ENCODE peak calls at places on chromosomes 3 and 15, in seven cellular contexts. A is prostate gland, W is retinal pigment epithelial cell, S is spleen, M is fibroblast of pulmonary artery, X is omental fat pad, C is A549. O is an unnamed sample.

GRCh38 chr3:38382506-38383080 is 36.0 kb downstream of the XYLB start:
- DNase-seq in S (no peak), C (no peak), M (no peak), A (peak), X (no peak), W (no peak), O (no peak)

GRCh38 chr3:102536479-102536878 is 101.7 kb downstream of the ZPLD1 start:
- DNase-seq in W (no peak), S (no peak), A (peak), C (peak), M (peak), X (no peak), O (peak)

GRCh38 chr3:58391156-58391865 is 42.3 kb downstream of the PDHB start:
- DNase-seq in A (no peak), M (peak), W (no peak), X (no peak), C (no peak), S (no peak), O (no peak)

GRCh38 chr3:122921791-122922651 is 105.5 kb downstream of the SEMA5B start:
- DNase-seq in W (no peak), X (no peak), C (peak), M (no peak), S (peak), A (no peak), O (no peak)

GRCh38 chr3:114078126-114078525 is 21.6 kb downstream of the QTRT2 start:
- DNase-seq in C (no peak), W (no peak), A (no peak), S (no peak), M (no peak), X (no peak), O (no peak)

GRCh38 chr15:45276851-45277250 is 24.8 kb downstream of the SLC28A2 start:
- DNase-seq in M (peak), A (no peak), C (peak), W (no peak), S (no peak), X (no peak), O (no peak)

GRCh38 chr3:71285086-71285485 is 298.4 kb downstream of the FOXP1 start:
- DNase-seq in M (no peak), S (no peak), A (no peak), W (no peak), X (no peak), C (no peak), O (no peak)

GRCh38 chr3:30613135-30613825 is 6.9 kb downstream of the TGFBR2 start:
- DNase-seq in C (no peak), M (no peak), S (no peak), W (no peak), A (no peak), X (no peak), O (no peak)

GRCh38 chr3:46539443-46540005 is 26.6 kb downstream of the LRRC2 start:
- DNase-seq in C (no peak), A (no peak), M (no peak), X (no peak), W (no peak), S (no peak), O (no peak)

GRCh38 chr3:54792584-54792983 is 135.3 kb downstream of the LRTM1 start:
- DNase-seq in W (no peak), C (no peak), M (no peak), A (no peak), X (no peak), S (no peak), O (no peak)

DNA sequence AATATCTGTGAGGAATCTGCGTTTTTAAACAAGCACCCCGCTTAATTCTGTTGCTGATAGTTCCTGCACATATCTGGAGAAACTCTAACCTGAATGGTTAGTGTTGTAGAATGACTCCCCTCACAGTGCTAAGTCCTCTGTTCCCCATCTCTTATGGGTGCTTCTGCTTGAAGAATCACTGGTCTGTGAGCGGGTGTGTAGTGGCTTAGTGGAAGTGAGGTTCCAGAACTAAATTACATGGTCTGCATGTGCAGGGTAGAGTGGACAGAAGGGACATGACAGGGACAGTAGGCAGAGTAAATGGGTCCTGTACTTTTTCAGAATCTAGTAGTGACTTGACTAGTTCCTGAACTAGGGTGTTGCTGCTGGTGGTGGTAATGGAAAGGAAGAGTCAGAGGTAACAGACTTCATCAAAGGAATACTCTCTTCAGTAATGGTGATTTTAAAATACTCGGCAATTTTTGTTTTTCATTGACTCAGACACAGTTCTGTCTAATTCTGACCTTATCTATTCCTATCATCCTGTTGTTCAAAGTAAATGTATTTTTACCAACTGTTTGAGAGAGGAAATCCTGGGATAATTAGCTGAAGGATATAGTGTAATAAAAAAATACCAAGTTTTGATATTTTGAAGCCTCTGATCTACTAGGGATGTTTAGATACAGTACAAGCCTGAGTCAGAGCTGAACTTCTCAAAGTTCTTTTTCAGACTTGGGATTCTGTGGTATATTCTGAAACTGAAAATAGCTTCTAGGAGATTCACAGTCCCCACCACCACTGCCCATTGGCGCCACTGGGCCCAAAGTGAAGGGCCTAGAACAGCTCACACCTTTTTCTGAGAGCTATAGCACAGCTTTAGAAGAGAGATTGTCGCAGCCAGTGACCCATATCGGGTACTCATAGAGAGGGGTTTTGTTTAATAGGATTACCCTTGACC is 55.5 kb downstream of the FNDC3B start:
- DNase-seq in X (no peak), M (no peak), C (no peak), A (no peak), S (no peak), W (no peak), O (no peak)
- TF ChIP-seq CTCF in X (no peak), M (no peak), C (no peak), A (no peak), S (no peak), W (peak), O (peak)

GRCh38 chr15:41695750-41696436 is 35.7 kb downstream of the MGA start:
- DNase-seq in X (no peak), W (no peak), A (peak), S (no peak), M (peak), C (peak), O (no peak)
- TF ChIP-seq CTCF in X (no peak), W (peak), A (no peak), S (no peak), M (peak), C (peak), O (peak)

GRCh38 chr3:28575100-28575747 is 226.6 kb upstream of the AZI2 start:
- DNase-seq in M (peak), C (no peak), A (peak), S (peak), W (no peak), X (no peak), O (no peak)
- TF ChIP-seq CTCF in M (no peak), C (no peak), A (no peak), S (no peak), W (no peak), X (no peak), O (no peak)

DNA sequence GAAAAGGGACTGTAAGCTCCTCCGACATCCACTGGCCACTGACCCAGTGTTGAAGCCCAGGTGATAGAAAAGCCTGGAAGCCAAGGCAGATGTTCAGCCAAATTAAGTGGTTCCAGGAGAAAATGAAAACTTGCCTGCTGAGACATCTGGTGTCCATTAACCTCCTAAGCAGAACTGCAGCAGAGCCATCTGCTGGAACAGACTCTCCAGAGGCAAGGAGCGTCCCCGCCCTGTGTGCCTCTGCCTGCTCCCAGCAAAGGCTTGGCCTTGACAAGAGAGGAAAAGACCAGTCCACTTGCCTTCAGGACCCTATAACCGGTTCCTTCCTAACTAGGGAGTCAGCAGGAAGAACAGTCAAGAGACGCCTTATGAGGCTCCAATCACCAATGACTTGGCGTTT is 48.2 kb downstream of the SRGAP3 start:
- DNase-seq in X (no peak), A (no peak), C (no peak), M (no peak), S (no peak), W (no peak), O (no peak)
- TF ChIP-seq CTCF in X (no peak), A (no peak), C (no peak), M (no peak), S (no peak), W (no peak), O (no peak)

DNA sequence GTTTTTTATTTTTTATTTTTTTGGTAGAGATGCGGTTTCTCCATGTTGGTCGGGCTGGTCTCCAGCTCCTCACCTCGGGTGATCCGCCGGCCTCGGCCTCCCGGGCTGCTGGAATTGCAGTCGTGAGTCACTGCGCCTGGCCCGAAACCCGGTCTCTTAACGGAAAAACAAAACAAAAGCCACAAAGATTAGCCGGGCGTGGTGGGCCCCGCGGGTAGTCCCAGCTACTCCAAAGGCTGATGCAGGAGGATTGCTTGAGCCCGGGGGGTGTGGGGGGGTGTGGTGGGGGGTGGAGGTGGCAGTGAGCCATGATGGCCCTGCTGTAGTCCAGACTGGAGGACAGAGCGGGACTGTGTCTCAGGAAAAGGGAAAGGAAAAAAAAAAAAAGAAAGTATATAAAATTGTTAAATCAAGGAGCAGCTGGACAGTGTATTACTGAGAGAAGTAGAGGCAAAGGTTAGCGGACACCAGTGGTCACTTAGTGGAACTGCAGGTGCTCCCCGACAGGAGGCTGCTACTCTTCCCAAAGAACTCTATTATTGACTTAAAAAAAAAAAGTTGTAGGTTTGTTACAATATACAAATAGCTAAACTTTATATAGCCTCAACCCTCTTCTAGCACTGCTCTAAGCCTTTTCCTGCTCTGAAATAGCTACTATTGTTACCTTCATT is 30.3 kb upstream of the TUBGCP5 start:
- DNase-seq in S (no peak), A (no peak), C (peak), X (no peak), W (no peak), M (no peak), O (no peak)
- TF ChIP-seq CTCF in S (no peak), A (no peak), C (no peak), X (no peak), W (peak), M (peak), O (no peak)